ENCODE peak calls at places on chromosomes 11 and 22, in four cellular contexts. R, O, M and A are unnamed samples.

GRCh38 chr11:124752471-124753100 is 531 bp upstream of the VSIG2 start:
- DNase-seq in R (no peak), O (no peak), M (no peak), A (peak)

GRCh38 chr11:62925745-62926668 is 4.8 kb upstream of the CHRM1 start:
- DNase-seq in R (no peak), O (no peak), M (no peak), A (no peak)

GRCh38 chr11:88420165-88420781 is 82.7 kb upstream of the CTSC start:
- DNase-seq in R (no peak), O (no peak), M (no peak), A (no peak)

GRCh38 chr11:17645190-17645970 is 74.0 kb upstream of the MYOD1 start:
- DNase-seq in R (no peak), O (no peak), M (no peak), A (peak)

GRCh38 chr22:19970479-19971275 is 29.1 kb upstream of the TXNRD2 start:
- DNase-seq in R (peak), O (no peak), M (peak), A (peak)

GRCh38 chr11:107689317-107690202 is 22.3 kb downstream of the SLN start:
- DNase-seq in R (peak), O (no peak), M (peak), A (peak)

GRCh38 chr22:20014526-20015186 is 2.0 kb downstream of the ARVCF start:
- DNase-seq in R (no peak), O (no peak), M (no peak), A (no peak)

GRCh38 chr11:76902121-76903014 is 41.6 kb downstream of the ACER3 start:
- DNase-seq in R (no peak), O (no peak), M (no peak), A (no peak)

GRCh38 chr11:2321311-2321683 is 19.5 kb downstream of the TSPAN32 start:
- DNase-seq in R (no peak), O (no peak), M (no peak), A (no peak)

GRCh38 chr11:12569499-12570040 is 104.7 kb upstream of the TEAD1 start:
- DNase-seq in R (no peak), O (no peak), M (peak), A (no peak)

GRCh38 chr22:35894937-35895708 is 133.5 kb downstream of the RBFOX2 start:
- DNase-seq in R (no peak), O (no peak), M (peak), A (peak)

GRCh38 chr11:126595560-126595959 is 240.1 kb downstream of the ST3GAL4 start:
- DNase-seq in R (no peak), O (no peak), M (no peak), A (no peak)

GRCh38 chr11:2139691-2140337 is 625 bp upstream of the IGF2 start:
- DNase-seq in R (peak), O (no peak), M (no peak), A (no peak)

GRCh38 chr11:126375726-126376125 is 20.2 kb downstream of the ST3GAL4 start:
- DNase-seq in R (no peak), O (no peak), M (no peak), A (no peak)

GRCh38 chr22:22942511-22943329 is 55.1 kb downstream of the IGLL5 start:
- DNase-seq in R (peak), O (peak), M (peak), A (peak)

GRCh38 chr22:22941831-22942510 is 54.4 kb downstream of the IGLL5 start:
- DNase-seq in R (no peak), O (no peak), M (no peak), A (no peak)

GRCh38 chr22:22944268-22944985 is 56.8 kb downstream of the IGLL5 start:
- DNase-seq in R (no peak), O (no peak), M (no peak), A (no peak)

GRCh38 chr22:22943521-22944267 is 56.1 kb downstream of the IGLL5 start:
- DNase-seq in R (no peak), O (no peak), M (no peak), A (peak)

DNA sequence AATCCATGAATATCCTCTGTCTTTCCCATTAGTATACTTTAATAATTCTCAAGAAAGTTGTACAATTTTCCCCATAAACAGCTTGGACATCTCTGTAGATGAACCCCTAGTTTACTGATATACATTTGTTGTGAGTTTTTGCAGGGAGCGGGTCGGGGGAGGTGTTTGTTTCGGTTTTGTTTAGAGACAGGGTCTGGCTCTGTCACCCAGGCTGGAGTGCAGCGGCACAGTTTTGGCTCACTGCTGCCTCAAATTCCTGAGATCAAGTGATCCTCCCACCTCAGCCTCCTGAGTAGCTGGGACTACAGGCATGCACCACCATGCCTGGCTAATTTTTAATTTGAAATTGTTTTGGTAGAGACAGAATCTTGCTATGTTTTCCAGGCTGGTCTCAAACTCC is 57.6 kb downstream of the IGLL5 start:
- DNase-seq in R (no peak), O (no peak), M (no peak), A (no peak)
- TF ChIP-seq PBX3 in R (no peak), O (no peak), M (no peak), A (no peak)

GRCh38 chr22:30526656-30527055 is 19.9 kb downstream of the SEC14L6 start:
- DNase-seq in R (no peak), O (no peak), M (no peak), A (no peak)

GRCh38 chr22:30516731-30517130 is 11.2 kb upstream of the SEC14L4 start:
- DNase-seq in R (no peak), O (no peak), M (no peak), A (no peak)

GRCh38 chr22:30523646-30524489 is 18.4 kb upstream of the SEC14L4 start:
- DNase-seq in R (no peak), O (no peak), M (no peak), A (no peak)

GRCh38 chr22:30519842-30520425 is 14.4 kb upstream of the SEC14L4 start:
- DNase-seq in R (no peak), O (no peak), M (no peak), A (no peak)

DNA sequence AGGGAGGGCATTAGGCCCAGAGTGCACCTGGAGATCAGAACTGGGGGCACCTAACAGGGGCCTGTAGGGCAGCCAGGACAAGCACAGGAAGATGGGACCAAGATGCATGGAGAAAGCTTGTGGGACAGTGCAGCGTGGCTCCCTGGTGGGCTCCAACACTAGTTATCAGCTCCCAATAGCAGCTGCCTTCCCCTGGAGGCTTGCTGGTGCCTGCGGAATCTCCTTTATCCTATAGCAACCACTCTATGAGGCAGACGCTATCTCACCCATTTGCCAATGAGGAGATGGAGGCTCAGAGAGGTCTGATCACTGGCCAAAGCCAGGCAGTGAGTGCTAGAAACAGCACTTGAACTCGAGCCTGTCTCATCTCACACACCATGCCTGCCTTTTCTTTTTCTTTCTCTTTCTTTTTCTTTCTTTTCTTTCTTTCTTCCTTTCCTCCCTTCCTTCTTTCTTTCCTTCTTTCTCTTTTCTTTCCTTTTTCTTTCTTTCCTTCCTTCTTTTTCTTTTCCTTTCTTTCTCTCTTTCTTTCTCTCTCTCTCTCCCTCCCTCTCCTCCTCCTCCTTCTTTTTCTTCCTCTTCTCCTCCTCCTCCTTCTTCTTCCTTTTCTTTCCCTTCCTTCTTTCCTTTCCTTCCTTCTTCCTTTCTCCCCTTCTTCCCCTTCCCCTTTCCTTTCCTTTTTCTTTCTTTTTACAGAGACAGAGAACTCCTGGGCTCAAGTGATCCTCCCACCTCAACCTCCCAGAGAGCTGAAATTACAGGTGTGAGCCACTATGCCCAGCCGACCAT is 16.1 kb upstream of the SEC14L4 start:
- DNase-seq in R (no peak), O (no peak), M (no peak), A (no peak)
- H3K4me3 ChIP-seq in R (no peak), O (no peak), M (no peak), A (no peak)

GRCh38 chr11:117887431-117888139 is 11.1 kb upstream of the FXYD6 start:
- DNase-seq in R (no peak), O (no peak), M (no peak), A (no peak)
- TF ChIP-seq PBX3 in R (no peak), O (no peak), M (no peak), A (no peak)

DNA sequence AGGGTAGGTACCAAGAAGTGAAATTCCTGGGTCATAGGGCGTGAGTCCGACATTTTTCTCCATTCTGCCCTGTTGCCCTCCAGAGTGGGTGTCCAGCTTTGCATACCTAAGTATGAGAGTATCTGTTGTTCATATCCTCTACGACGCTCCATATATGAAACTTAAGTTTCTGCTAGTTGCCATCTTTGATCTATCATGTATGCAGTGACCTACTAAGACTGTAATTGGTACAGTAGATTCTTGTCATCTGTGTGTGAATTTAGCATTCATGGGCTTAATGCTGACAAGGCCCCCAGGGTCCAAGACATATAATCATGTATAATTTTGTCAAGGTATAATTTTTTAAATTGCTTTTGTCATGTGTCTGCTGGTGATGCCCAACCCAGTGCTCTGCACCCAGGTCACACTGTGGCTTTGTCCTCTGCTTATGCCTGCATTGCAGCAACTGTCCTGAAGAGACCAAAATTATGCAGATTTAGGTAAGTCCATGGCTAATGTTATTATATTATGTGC is 12.1 kb downstream of the NEAT1 start:
- DNase-seq in R (no peak), O (no peak), M (peak), A (no peak)
- H3K4me3 ChIP-seq in R (no peak), O (no peak), M (no peak), A (peak)

GRCh38 chr11:79415411-79415810 is 25.4 kb downstream of the TENM4 start:
- DNase-seq in R (no peak), O (no peak), M (no peak), A (no peak)
- TF ChIP-seq PBX3 in R (no peak), O (no peak), M (no peak), A (no peak)

DNA sequence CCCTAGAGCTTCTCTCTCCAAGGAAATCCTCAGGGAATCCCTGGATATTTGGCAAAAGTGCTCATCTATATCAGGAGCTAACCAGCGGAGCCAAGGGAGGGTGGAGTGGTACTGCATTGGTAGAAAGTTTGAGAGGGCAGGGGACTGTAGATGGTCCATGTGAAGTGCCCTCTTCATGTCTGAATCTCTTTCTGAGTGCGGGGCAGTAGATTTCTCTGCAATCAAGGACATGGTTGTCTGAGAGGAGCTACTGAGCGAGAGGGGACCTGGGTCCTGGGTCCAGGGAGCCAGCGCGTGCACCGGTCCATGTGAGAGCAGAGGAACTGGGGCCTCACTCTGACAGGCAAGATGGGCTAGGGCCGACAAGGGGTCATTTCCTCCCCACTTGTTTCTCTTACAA is 716 bp downstream of the DIXDC1 start:
- DNase-seq in R (no peak), O (no peak), M (no peak), A (peak)
- H3K4me3 ChIP-seq in R (peak), O (no peak), M (peak), A (peak)

DNA sequence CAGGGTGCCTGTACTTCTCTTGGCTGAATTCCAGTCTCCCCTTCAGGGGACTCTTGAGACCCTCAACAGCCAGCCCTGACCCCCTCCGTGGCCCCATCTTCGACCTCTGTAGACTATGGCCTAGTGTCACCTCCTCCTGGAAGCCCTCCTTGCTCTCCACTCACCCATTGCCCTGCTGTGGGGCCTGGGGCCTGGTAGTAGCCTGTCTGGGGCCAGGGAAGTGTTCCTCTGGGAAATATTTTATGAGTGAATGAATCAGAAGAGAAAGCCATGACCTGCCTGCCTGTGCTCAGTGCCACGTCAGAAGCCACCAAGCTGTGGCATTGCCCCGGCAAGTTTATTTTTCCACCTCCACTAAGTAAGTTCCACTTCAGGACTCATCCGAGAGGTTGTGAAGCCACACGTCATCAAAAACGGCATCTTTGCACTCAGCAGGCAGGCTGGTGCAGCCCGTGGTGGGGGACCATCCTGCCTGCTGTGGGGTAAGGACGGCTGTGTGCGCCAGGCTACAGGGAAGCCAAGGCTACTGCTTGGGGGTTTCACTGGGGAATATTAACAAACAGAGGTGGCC is 59.6 kb upstream of the PPARA start:
- DNase-seq in R (no peak), O (no peak), M (no peak), A (no peak)
- TF ChIP-seq PBX3 in R (no peak), O (no peak), M (no peak), A (no peak)